ENCODE peak calls at places on chromosomes 4 and X, in four cellular contexts. Q, E, B and T are unnamed samples.

GRCh38 chr4:127622923-127623754 is 9.6 kb upstream of the INTU start:
- DNase-seq in E (no peak), Q (no peak), B (no peak), T (no peak)

GRCh38 chr4:1336079-1336478 is 10.9 kb upstream of the UVSSA start:
- DNase-seq in Q (no peak), B (no peak), E (no peak), T (no peak)

GRCh38 chrX:8726031-8726652 is 5.8 kb downstream of the ANOS1 start:
- DNase-seq in E (no peak), B (no peak), Q (no peak), T (no peak)

GRCh38 chrX:114077773-114078172 is 506.1 kb upstream of the HTR2C start:
- DNase-seq in Q (no peak), E (no peak), B (no peak), T (no peak)

GRCh38 chrX:108399427-108400165 is 38.6 kb downstream of the COL4A6 start:
- DNase-seq in E (no peak), Q (no peak), B (no peak), T (no peak)

GRCh38 chr4:154205471-154205870 is 286.1 kb downstream of the DCHS2 start:
- DNase-seq in E (no peak), Q (no peak), B (no peak), T (no peak)

GRCh38 chrX:2404816-2405215 is 96.0 kb downstream of the DHRSX start:
- DNase-seq in Q (no peak), E (no peak), B (no peak), T (no peak)

GRCh38 chr4:26237916-26238315 is 82.9 kb upstream of the RBPJ start:
- DNase-seq in Q (no peak), B (no peak), E (no peak), T (no peak)

GRCh38 chrX:72621619-72622485 is 49.2 kb upstream of the HDAC8 start:
- DNase-seq in B (no peak), E (no peak), Q (no peak), T (no peak)

GRCh38 chr4:4862665-4863482 is 3.4 kb downstream of the MSX1 start:
- DNase-seq in B (peak; percentile 57), Q (no peak), E (no peak), T (no peak)

GRCh38 chr4:83282049-83282535 is 2.5 kb downstream of the COQ2 start:
- DNase-seq in E (no peak), Q (peak; percentile 37), B (peak; percentile 76), T (no peak)

GRCh38 chr4:26542996-26543395 is 40.9 kb upstream of the TBC1D19 start:
- DNase-seq in E (no peak), B (no peak), Q (no peak), T (no peak)

GRCh38 chr4:110589297-110589696 is 33.6 kb downstream of the PITX2 start:
- DNase-seq in E (no peak), B (no peak), Q (no peak), T (no peak)

GRCh38 chr4:25792200-25792791 is 70.5 kb downstream of the SEL1L3 start:
- DNase-seq in E (no peak), Q (no peak), B (no peak), T (no peak)

GRCh38 chr4:132572210-132572609 is 576.9 kb upstream of the PCDH10 start:
- DNase-seq in E (no peak), B (no peak), Q (no peak), T (no peak)

GRCh38 chr4:71290481-71290880 is 48.3 kb upstream of the SLC4A4 start:
- DNase-seq in B (no peak), E (no peak), Q (no peak), T (no peak)

GRCh38 chrX:43269201-43269600 is 386.9 kb upstream of the MAOA start:
- DNase-seq in Q (no peak), E (no peak), B (no peak), T (no peak)

GRCh38 chrX:9847071-9847470 is 60.8 kb downstream of the SHROOM2 start:
- DNase-seq in E (no peak), B (no peak), Q (no peak), T (no peak)

GRCh38 chr4:115279300-115279699 is 165.9 kb upstream of the NDST4 start:
- DNase-seq in E (no peak), B (no peak), Q (no peak), T (no peak)

GRCh38 chr4:185261971-185262370 is 52.6 kb downstream of the SNX25 start:
- DNase-seq in B (no peak), Q (no peak), E (no peak), T (no peak)

GRCh38 chrX:40299028-40299479 is 201.3 kb upstream of the BCOR start:
- DNase-seq in Q (no peak), E (no peak), B (no peak), T (no peak)

GRCh38 chr4:3202836-3203820 is 45.8 kb upstream of the MSANTD1 start:
- DNase-seq in E (no peak), B (no peak), Q (no peak), T (no peak)

GRCh38 chrX:136735604-136736003 is 45.1 kb downstream of the ARHGEF6 start:
- DNase-seq in B (no peak), Q (no peak), E (no peak), T (no peak)

GRCh38 chr4:156971623-156972369 is at the start of gene PDGFC:
- DNase-seq in Q (no peak), E (peak; percentile 31), B (no peak), T (peak; percentile 70)